ENCODE peak calls at places on chromosomes 5 and 9, in six cellular contexts. S, H, R, X, F and E are unnamed samples.

GRCh38 chr9:121700831-121701419 is 49.5 kb downstream of the DAB2IP start:
- DNase-seq in S (no peak), H (no peak), R (no peak), X (no peak), F (no peak), E (no peak)

GRCh38 chr9:83622433-83622813 is 520 bp upstream of the IDNK start:
- DNase-seq in S (no peak), H (no peak), R (no peak), X (no peak), F (no peak), E (no peak)

GRCh38 chr9:7452378-7452777 is 347.2 kb downstream of the DMAC1 start:
- DNase-seq in S (no peak), H (no peak), R (no peak), X (no peak), F (no peak), E (no peak)

GRCh38 chr5:148474025-148474511 is 90.3 kb downstream of the FBXO38 start:
- DNase-seq in S (no peak), H (no peak), R (no peak), X (no peak), F (peak; percentile 53), E (no peak)

GRCh38 chr5:137845472-137845871 is 22.2 kb upstream of the MYOT start:
- DNase-seq in S (no peak), H (no peak), R (no peak), X (no peak), F (no peak), E (no peak)

GRCh38 chr5:141605523-141606277 is 13.1 kb downstream of the DIAPH1 start:
- DNase-seq in S (peak; percentile 59), H (peak; percentile 34), R (peak; percentile 50), X (no peak), F (peak; percentile 14), E (no peak)

GRCh38 chr9:12777149-12778010 is 2.6 kb downstream of the LURAP1L start:
- DNase-seq in S (no peak), H (no peak), R (no peak), X (no peak), F (no peak), E (no peak)

GRCh38 chr5:146484714-146485391 is 31.1 kb downstream of the GPR151 start:
- DNase-seq in S (no peak), H (no peak), R (no peak), X (no peak), F (no peak), E (no peak)

GRCh38 chr5:81151546-81151945 is 81.6 kb upstream of the CKMT2 start:
- DNase-seq in S (no peak), H (no peak), R (no peak), X (no peak), F (no peak), E (no peak)

GRCh38 chr5:115374057-115374775 is 77.8 kb upstream of the CCDC112 start:
- DNase-seq in S (no peak), H (no peak), R (no peak), X (no peak), F (no peak), E (no peak)

GRCh38 chr5:146620031-146620662 is 104.2 kb upstream of the GPR151 start:
- DNase-seq in S (no peak), H (no peak), R (no peak), X (no peak), F (no peak), E (no peak)

GRCh38 chr5:142360051-142360498 is 35.3 kb upstream of the SPRY4 start:
- DNase-seq in S (no peak), H (no peak), R (no peak), X (no peak), F (no peak), E (no peak)

GRCh38 chr9:127974002-127974768 is 6.6 kb downstream of the EEIG1 start:
- DNase-seq in S (no peak), H (no peak), R (no peak), X (no peak), F (no peak), E (no peak)

GRCh38 chr9:129273136-129273895 is 95.3 kb upstream of the IER5L start:
- DNase-seq in S (no peak), H (no peak), R (no peak), X (no peak), F (no peak), E (no peak)

GRCh38 chr5:124908603-124909451 is 162.4 kb upstream of the ZNF608 start:
- DNase-seq in S (no peak), H (no peak), R (no peak), X (no peak), F (no peak), E (peak; percentile 67)

GRCh38 chr5:56206126-56206525 is 27.0 kb downstream of the ANKRD55 start:
- DNase-seq in S (no peak), H (no peak), R (no peak), X (no peak), F (no peak), E (no peak)

GRCh38 chr5:150299571-150300327 is 3.0 kb downstream of the ARSI start:
- DNase-seq in S (no peak), H (no peak), R (no peak), X (no peak), F (no peak), E (no peak)

GRCh38 chr9:94860678-94861588 is 134.4 kb downstream of the AOPEP start:
- DNase-seq in S (peak; percentile 52), H (no peak), R (peak; percentile 40), X (no peak), F (no peak), E (no peak)

GRCh38 chr5:178078197-178078995 is 34.9 kb upstream of the N4BP3 start:
- DNase-seq in S (no peak), H (no peak), R (no peak), X (no peak), F (no peak), E (peak; percentile 88)

GRCh38 chr5:58985311-58985710 is 402.4 kb downstream of the RAB3C start:
- DNase-seq in S (no peak), H (no peak), R (no peak), X (no peak), F (no peak), E (no peak)

GRCh38 chr9:71767421-71768321 is 642 bp downstream of the CEMIP2 start:
- DNase-seq in S (peak; percentile 6), H (no peak), R (no peak), X (no peak), F (no peak), E (no peak)

GRCh38 chr5:56699588-56699987 is 115.8 kb upstream of the MAP3K1 start:
- DNase-seq in S (no peak), H (no peak), R (no peak), X (no peak), F (no peak), E (no peak)